ENCODE peak calls at places on chromosomes 1 and 21, in four cellular contexts. E, M, P and U are unnamed samples.

GRCh38 chr1:167454304-167454928 is 63.9 kb downstream of the CD247 start:
- DNase-seq in E (no peak), M (no peak), P (no peak), U (no peak)

GRCh38 chr21:45410865-45411809 is 6.2 kb downstream of the COL18A1 start:
- DNase-seq in E (no peak), M (peak; percentile 97), P (no peak), U (no peak)

GRCh38 chr1:162197041-162197511 is 127.6 kb downstream of the NOS1AP start:
- DNase-seq in M (no peak), E (no peak), P (peak; percentile 82), U (no peak)

GRCh38 chr1:204868340-204868700 is 2.3 kb upstream of the NFASC start:
- DNase-seq in M (no peak), P (no peak), E (no peak), U (no peak)

GRCh38 chr1:184315254-184315653 is 71.6 kb upstream of the C1orf21 start:
- DNase-seq in M (no peak), E (no peak), P (no peak), U (no peak)

GRCh38 chr21:21801921-21802320 is 803.7 kb downstream of the NCAM2 start:
- DNase-seq in M (no peak), E (no peak), P (no peak), U (no peak)

GRCh38 chr1:29962831-29963247 is 726.5 kb downstream of the PTPRU start:
- DNase-seq in P (no peak), M (peak; percentile 45), E (no peak), U (no peak)

GRCh38 chr1:177964336-177964735 is 5.5 kb downstream of the SEC16B start:
- DNase-seq in E (no peak), M (no peak), P (no peak), U (no peak)

GRCh38 chr1:192747305-192747704 is 61.5 kb upstream of the RGS2 start:
- DNase-seq in E (no peak), P (no peak), M (no peak), U (no peak)

GRCh38 chr1:96360036-96360795 is 361.4 kb upstream of the PTBP2 start:
- DNase-seq in M (no peak), P (no peak), E (no peak), U (no peak)

GRCh38 chr1:8040586-8040985 is 14.5 kb upstream of the ERRFI1 start:
- DNase-seq in E (no peak), P (peak; percentile 96), M (no peak), U (no peak)

GRCh38 chr1:8970870-8971337 is 25.2 kb downstream of the CA6 start:
- DNase-seq in E (peak; percentile 11), P (no peak), M (no peak), U (no peak)

GRCh38 chr21:44049182-44049581 is 37.1 kb downstream of the TRAPPC10 start:
- DNase-seq in P (no peak), M (no peak), E (no peak), U (no peak)

GRCh38 chr1:110638062-110638461 is 31.9 kb upstream of the KCNA2 start:
- DNase-seq in P (no peak), M (no peak), E (no peak), U (no peak)

GRCh38 chr1:19643602-19644419 is at the start of gene NBL1:
- DNase-seq in M (peak; percentile 92), E (no peak), P (no peak), U (peak; percentile 75)

GRCh38 chr1:30807318-30808066 is 49.9 kb upstream of the LAPTM5 start:
- DNase-seq in E (no peak), M (no peak), P (no peak), U (no peak)

GRCh38 chr1:226422478-226422877 is 14.6 kb upstream of the PARP1 start:
- DNase-seq in P (no peak), M (no peak), E (no peak), U (no peak)

GRCh38 chr1:200929530-200930278 is 35.0 kb downstream of the INAVA start:
- DNase-seq in M (peak; percentile 9), P (no peak), E (no peak), U (no peak)

DNA sequence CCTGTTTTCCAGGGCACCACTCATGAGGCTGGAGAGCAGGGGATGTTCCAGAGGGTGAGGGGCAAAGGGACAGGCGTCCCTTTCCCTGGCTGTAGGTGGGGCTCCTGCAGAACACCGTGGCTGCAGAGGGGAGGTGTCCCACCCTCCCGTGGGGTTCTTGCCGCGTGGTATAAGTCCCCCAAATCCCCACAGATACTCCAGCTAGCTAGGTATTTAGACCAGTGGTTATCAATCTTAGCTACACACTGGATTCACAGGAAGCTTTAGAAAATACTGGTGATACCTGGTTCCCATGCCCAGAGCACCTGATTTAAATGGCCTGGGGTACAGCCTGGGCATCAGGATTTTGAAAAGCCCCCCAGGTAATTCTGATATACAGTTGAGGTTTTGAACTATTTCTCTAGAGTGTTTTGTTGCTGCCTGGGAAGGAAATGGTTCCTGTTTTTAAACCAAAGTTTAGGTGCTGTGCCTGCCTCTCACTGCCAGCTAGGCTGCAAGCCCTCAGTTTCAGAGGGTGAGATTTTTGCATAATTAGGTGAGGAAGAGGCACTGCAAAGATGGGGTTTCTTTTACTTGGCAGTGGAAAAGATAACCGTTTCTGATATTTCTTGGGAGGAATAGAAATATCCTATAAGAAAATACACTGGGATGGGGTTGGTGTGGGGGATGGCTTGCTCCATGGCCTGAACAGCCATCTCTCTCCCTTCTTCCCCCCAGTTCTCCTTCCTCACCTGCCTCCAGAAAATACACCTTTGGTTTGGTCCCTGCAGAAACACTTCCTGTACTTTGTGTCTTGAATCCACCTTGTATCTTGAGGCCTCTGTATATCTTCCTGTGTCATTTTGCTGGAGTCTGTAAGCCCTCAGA is 51.7 kb downstream of the RASSF5 start:
- DNase-seq in E (no peak), P (no peak), M (no peak), U (no peak)
- H3K9ac ChIP-seq in E (peak overlapping the region; percentile 98), P (no peak overlapping the region), M (peak overlapping the region; percentile 87), U (no peak overlapping the region)

GRCh38 chr1:52659356-52659755 is 26.4 kb downstream of the SHISAL2A start:
- DNase-seq in P (no peak), M (no peak), E (peak; percentile 38), U (no peak)

GRCh38 chr1:52657702-52658101 is 24.7 kb downstream of the SHISAL2A start:
- DNase-seq in P (no peak), M (no peak), E (no peak), U (no peak)

GRCh38 chr1:52659851-52660596 is 27.1 kb downstream of the SHISAL2A start:
- DNase-seq in E (no peak), M (no peak), P (no peak), U (no peak)

GRCh38 chr1:52660807-52661206 is 27.8 kb downstream of the SHISAL2A start:
- DNase-seq in M (no peak), P (no peak), E (no peak), U (no peak)

GRCh38 chr1:52658795-52659194 is 25.8 kb downstream of the SHISAL2A start:
- DNase-seq in P (no peak), E (no peak), M (no peak), U (no peak)
- TF ChIP-seq HDAC2 in P (no peak), E (no peak), M (no peak), U (no peak)

DNA sequence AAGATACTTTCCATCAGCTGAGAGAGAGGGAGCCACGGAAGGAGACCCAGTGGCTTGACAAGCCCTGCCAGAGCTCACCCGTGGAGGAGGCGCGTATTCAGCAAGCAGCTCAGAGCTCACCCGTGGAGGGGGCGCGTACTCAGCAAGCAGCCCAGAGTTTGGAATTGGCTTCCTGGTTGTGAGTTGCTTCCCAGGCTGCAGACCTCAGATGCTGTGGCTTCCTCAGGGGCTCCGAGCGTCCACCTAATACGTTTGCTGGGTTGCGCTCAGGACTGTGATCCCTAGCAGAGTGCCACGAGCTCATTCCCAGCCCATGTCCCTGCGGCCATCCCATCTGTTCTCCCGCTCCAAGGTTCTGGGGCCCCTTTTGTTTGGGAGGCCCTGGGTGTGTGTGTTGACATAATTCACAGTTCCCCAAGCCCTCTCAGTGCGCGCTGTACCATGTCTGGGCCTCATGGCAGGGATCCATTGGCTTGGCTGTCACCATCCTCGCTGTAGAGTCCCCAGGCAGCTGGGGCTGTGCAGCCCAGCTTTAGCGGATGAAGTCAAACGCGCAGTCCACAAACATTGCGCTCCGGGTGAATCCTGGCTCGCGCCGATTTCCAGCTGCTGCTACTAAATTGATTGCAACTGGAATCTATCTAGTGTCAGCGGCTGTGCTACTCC is 3.6 kb downstream of the AJAP1 start:
- DNase-seq in P (no peak), E (no peak), M (no peak), U (no peak)
- TF ChIP-seq SP1 in P (no peak), E (no peak), M (no peak), U (no peak)

GRCh38 chr1:70899735-70900134 is 147.9 kb downstream of the PTGER3 start:
- DNase-seq in M (no peak), E (no peak), P (no peak), U (no peak)
- H3K9ac ChIP-seq in M (no peak overlapping the region), E (no peak overlapping the region), P (no peak overlapping the region), U (no peak overlapping the region)

DNA sequence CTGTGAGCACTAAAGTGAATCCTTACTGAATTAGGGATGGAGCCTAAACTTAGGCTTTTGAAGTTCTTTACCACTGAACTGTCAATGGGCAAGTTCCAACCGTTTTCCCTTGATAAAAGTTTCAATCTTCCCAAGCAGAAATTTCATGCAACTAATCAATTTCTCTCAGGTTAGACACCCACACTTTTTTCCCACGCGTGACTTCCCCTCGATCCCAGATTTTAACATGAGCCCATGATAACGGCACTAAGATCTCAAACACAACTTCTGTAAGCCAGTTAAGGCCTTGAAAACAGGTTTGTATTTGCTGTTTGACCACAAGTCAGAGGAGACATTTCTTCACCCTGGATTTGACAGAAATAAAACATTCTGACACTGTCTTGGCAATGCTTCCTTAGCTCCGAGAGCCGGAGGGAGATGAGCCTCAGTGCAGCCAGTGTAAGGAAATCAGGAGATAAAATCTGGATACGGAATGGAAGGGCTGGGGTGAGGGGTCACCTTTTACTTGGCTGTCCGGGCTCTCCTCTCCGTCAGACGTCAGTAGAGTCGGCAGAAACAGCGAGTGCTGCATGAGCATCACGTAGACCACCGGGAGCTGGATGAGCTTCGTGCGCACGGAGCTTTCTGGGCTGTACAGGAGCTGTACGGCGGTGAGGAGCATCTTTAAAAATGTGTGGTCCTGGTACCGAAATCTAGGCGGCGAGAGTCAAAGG is 39.7 kb downstream of the MRAP start:
- DNase-seq in E (no peak), P (no peak), M (no peak), U (no peak)
- TF ChIP-seq HDAC2 in E (no peak), P (no peak), M (no peak), U (no peak)

GRCh38 chr1:46285730-46286477 is 17.5 kb downstream of the LRRC41 start:
- DNase-seq in E (no peak), P (no peak), M (no peak), U (no peak)
- TF ChIP-seq SP1 in E (no peak), P (no peak), M (no peak), U (no peak)

DNA sequence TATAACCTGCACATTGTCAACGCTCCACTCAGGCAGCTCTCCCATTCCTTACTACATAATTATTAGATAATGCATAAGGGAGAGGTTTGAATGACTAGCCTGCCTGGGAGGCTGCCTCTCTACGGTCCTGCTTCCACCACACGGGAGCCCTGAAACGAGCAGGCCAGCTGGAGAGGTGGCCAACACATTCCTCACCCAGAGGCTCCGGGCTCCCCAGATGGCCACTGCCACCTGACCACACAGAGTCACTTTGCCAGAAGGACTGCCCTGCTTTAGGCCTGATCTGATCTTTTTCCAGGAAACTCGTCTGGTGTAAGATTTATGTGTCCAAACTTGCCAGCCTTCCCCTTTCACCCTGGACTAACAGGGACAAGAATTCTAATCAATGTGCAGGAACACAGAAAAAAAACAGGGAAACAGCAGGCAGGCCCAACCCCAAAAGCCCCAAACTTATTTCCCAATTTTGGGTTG is 27.8 kb downstream of the HIVEP3 start:
- DNase-seq in P (no peak), E (no peak), M (no peak), U (no peak)
- H3K9ac ChIP-seq in P (no peak overlapping the region), E (peak overlapping the region; percentile 49), M (peak overlapping the region; percentile 65), U (no peak overlapping the region)

GRCh38 chr1:2582401-2582800 is 4.2 kb upstream of the PRXL2B start:
- DNase-seq in M (no peak), P (no peak), E (no peak), U (no peak)
- TF ChIP-seq HDAC2 in M (no peak), P (no peak), E (no peak), U (no peak)